ENCODE peak calls at places on chromosomes 13 and 19, in four cellular contexts. Q is cardiac muscle cell, J is NCI-H1092, V is fibroblast of lung. T is an unnamed sample.

GRCh38 chr13:49272296-49272695 is 24.6 kb downstream of the CDADC1 start:
- DNase-seq in Q (no peak), J (no peak), V (no peak), T (no peak)

GRCh38 chr13:52751196-52751595 is 11.6 kb upstream of the CNMD start:
- DNase-seq in Q (no peak), J (no peak), V (no peak), T (no peak)

GRCh38 chr19:49911381-49912145 is 14.9 kb upstream of the IL4I1 start:
- DNase-seq in Q (peak; percentile 16), J (no peak), V (no peak), T (no peak)

GRCh38 chr19:14333101-14333871 is 48.0 kb upstream of the ADGRE5 start:
- DNase-seq in Q (peak; percentile 75), J (no peak), V (peak; percentile 20), T (peak; percentile 41)

GRCh38 chr19:29640231-29640630 is 25.0 kb upstream of the PLEKHF1 start:
- DNase-seq in Q (no peak), J (no peak), V (no peak), T (no peak)

GRCh38 chr19:38617764-38618589 is at the start of gene MAP4K1:
- DNase-seq in Q (no peak), J (no peak), V (no peak), T (no peak)

GRCh38 chr19:15304140-15304705 is 28.1 kb downstream of the BRD4 start:
- DNase-seq in Q (no peak), J (no peak), V (no peak), T (no peak)

GRCh38 chr19:13761423-13761822 is 2.9 kb upstream of the MRI1 start:
- DNase-seq in Q (no peak), J (no peak), V (no peak), T (no peak)

GRCh38 chr13:51048166-51048461 is 63.0 kb downstream of the C13orf42 start:
- DNase-seq in Q (no peak), J (no peak), V (no peak), T (no peak)

GRCh38 chr13:52599037-52599852 is 43.0 kb upstream of the HNRNPA1L2 start:
- DNase-seq in Q (peak; percentile 70), J (peak; percentile 34), V (peak; percentile 59), T (no peak)

GRCh38 chr13:55516610-55517009 is 1624.1 kb upstream of the PRR20A start:
- DNase-seq in Q (no peak), J (no peak), V (peak; percentile 2), T (no peak)

GRCh38 chr13:110055089-110055488 is 251.9 kb downstream of the COL4A1 start:
- DNase-seq in Q (no peak), J (no peak), V (no peak), T (no peak)

GRCh38 chr19:49681830-49682229 is 4.8 kb downstream of the PRMT1 start:
- DNase-seq in Q (no peak), J (no peak), V (no peak), T (no peak)

GRCh38 chr19:29326351-29326750 is 113.4 kb upstream of the UQCRFS1 start:
- DNase-seq in Q (no peak), J (no peak), V (no peak), T (no peak)

GRCh38 chr19:49988433-49988832 is 27.5 kb upstream of the SIGLEC11 start:
- DNase-seq in Q (no peak), J (no peak), V (peak; percentile 29), T (no peak)

GRCh38 chr13:106851251-106851650 is 283.3 kb upstream of the ARGLU1 start:
- DNase-seq in Q (no peak), J (no peak), V (no peak), T (no peak)

GRCh38 chr19:46355234-46355990 is 8.5 kb downstream of the PPP5C start:
- DNase-seq in Q (no peak), J (no peak), V (no peak), T (no peak)

GRCh38 chr13:50214514-50214913 is 199.3 kb downstream of the KCNRG start:
- DNase-seq in Q (no peak), J (no peak), V (no peak), T (no peak)

T was measured in glutamatergic neuron.